ENCODE peak calls at places on chromosomes 6 and 20, in ten cellular contexts. W, U, D, X, V, G, Q, B, Z and Y are unnamed samples.
A peak's percentile ranks its signal among the peaks of the same experiment; 100 is the strongest.

GRCh38 chr6:165146456-165146855 is 162.9 kb downstream of the C6orf118 start:
- DNase-seq in W (no peak), U (no peak), D (no peak), X (no peak), V (no peak), G (no peak), Q (no peak), B (no peak), Z (no peak), Y (no peak)

GRCh38 chr6:168417158-168417557 is 23.8 kb upstream of the SMOC2 start:
- DNase-seq in W (no peak), U (no peak), D (no peak), X (no peak), V (peak; percentile 39), G (no peak), Q (no peak), B (peak; percentile 12), Z (no peak), Y (no peak)

GRCh38 chr20:51624157-51624731 is 81.7 kb upstream of the NFATC2 start:
- DNase-seq in W (no peak), U (peak; percentile 87), D (peak; percentile 60), X (no peak), V (peak; percentile 30), G (peak; percentile 61), Q (no peak), B (peak; percentile 59), Z (peak; percentile 77), Y (no peak)

GRCh38 chr6:32816746-32817204 is at the start of gene HLA-DOB:
- DNase-seq in W (peak; percentile 67), U (no peak), D (no peak), X (no peak), V (no peak), G (peak; percentile 40), Q (peak; percentile 55), B (no peak), Z (no peak), Y (peak; percentile 51)

GRCh38 chr20:14707865-14708574 is 370.6 kb upstream of the FLRT3 start:
- DNase-seq in W (no peak), U (no peak), D (no peak), X (no peak), V (no peak), G (no peak), Q (no peak), B (no peak), Z (no peak), Y (no peak)

GRCh38 chr6:94300424-94301144 is 881.2 kb upstream of the EPHA7 start:
- DNase-seq in W (no peak), U (no peak), D (no peak), X (no peak), V (no peak), G (no peak), Q (no peak), B (no peak), Z (no peak), Y (no peak)

GRCh38 chr20:54726687-54727086 is 251.3 kb downstream of the DOK5 start:
- DNase-seq in W (no peak), U (no peak), D (no peak), X (no peak), V (no peak), G (no peak), Q (no peak), B (no peak), Z (no peak), Y (no peak)

GRCh38 chr6:106745824-106746610 is 116.6 kb downstream of the QRSL1 start:
- DNase-seq in W (no peak), U (no peak), D (no peak), X (no peak), V (no peak), G (no peak), Q (no peak), B (peak; percentile 35), Z (no peak), Y (no peak)

GRCh38 chr6:165236326-165236725 is 73.1 kb downstream of the C6orf118 start:
- DNase-seq in W (no peak), U (no peak), D (no peak), X (no peak), V (no peak), G (no peak), Q (no peak), B (no peak), Z (no peak), Y (no peak)

GRCh38 chr6:34484391-34484790 is 18.5 kb downstream of the PACSIN1 start:
- DNase-seq in W (no peak), U (no peak), D (no peak), X (no peak), V (no peak), G (no peak), Q (no peak), B (no peak), Z (no peak), Y (no peak)

GRCh38 chr6:43739642-43740091 is 30.3 kb upstream of the VEGFA start:
- DNase-seq in W (no peak), U (peak; percentile 49), D (no peak), X (no peak), V (no peak), G (no peak), Q (no peak), B (no peak), Z (peak; percentile 62), Y (no peak)

GRCh38 chr6:43738877-43739641 is 31.0 kb upstream of the VEGFA start:
- DNase-seq in W (no peak), U (peak; percentile 41), D (no peak), X (no peak), V (no peak), G (no peak), Q (no peak), B (no peak), Z (peak; percentile 22), Y (peak; percentile 20)

GRCh38 chr6:43736844-43737243 is 33.2 kb upstream of the VEGFA start:
- DNase-seq in W (no peak), U (no peak), D (no peak), X (no peak), V (no peak), G (no peak), Q (no peak), B (no peak), Z (peak; percentile 7), Y (no peak)

GRCh38 chr6:43737272-43738081 is 32.5 kb upstream of the VEGFA start:
- DNase-seq in W (no peak), U (peak; percentile 32), D (no peak), X (no peak), V (no peak), G (no peak), Q (no peak), B (no peak), Z (peak; percentile 26), Y (peak; percentile 22)

DNA sequence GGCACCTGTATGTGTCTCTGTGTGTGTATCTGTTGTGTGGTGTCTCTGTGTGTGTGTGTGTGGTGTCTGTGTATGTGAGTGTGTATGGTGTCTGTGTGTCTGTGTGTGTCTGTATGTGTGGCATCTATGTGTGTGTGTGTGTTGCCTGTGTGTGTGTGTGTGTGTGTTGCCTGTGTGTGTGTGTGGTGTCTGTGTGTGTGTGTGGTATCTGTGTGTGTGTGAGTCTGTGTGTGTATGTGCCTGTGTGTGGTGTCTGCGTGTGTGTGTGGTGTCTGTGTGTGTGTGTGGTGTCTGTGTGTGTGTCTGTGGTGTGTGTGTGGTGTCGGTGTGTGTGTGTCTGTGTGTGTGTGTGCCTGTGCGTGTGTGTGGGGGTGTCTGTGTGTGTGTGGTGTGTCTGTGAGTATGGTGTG is 31.7 kb upstream of the VEGFA start:
- DNase-seq in W (no peak), U (no peak), D (no peak), X (no peak), V (no peak), G (no peak), Q (no peak), B (no peak), Z (no peak), Y (peak; percentile 11)
- H3K4me1 ChIP-seq in W (no peaks in the 10 kb centered on the region), U (peaks cover 17% of the 10 kb centered on the region), D (peaks cover 7% of the 10 kb centered on the region), X (no peaks in the 10 kb centered on the region), V (peaks cover 12% of the 10 kb centered on the region), G (no peaks in the 10 kb centered on the region), Q (peaks cover 6% of the 10 kb centered on the region), B (peaks cover 100% of the 10 kb centered on the region), Z (peaks cover 22% of the 10 kb centered on the region), Y (peaks cover 8% of the 10 kb centered on the region)

DNA sequence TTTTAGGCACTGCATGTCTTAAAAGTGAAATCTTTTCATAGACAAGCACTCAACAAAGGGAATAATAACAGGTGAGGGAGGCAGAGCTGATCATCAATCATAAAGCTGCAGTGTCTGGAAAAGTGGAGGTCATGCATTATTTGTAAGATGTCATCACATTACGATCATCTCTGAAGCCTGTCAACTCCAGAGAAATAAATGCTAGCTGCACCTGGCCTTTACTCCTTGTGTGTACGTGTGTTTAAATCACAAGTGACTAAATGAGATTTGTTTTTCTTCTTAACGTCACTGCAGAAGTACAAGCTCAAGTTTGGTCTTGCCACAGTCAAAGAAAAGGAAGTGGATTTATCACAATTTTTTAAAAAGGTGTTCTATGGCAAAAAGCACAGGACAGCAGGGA is 275.5 kb upstream of the SGK1 start:
- DNase-seq in W (no peak), U (no peak), D (no peak), X (no peak), V (no peak), G (no peak), Q (no peak), B (no peak), Z (no peak), Y (no peak)
- TF ChIP-seq POLR2AphosphoS5 in W (no peak), U (no peak), D (no peak), X (no peak), V (no peak), G (no peak), Q (no peak), B (no peak), Z (no peak), Y (no peak)

GRCh38 chr6:53244532-53244931 is 95.9 kb upstream of the GCM1 start:
- DNase-seq in W (no peak), U (no peak), D (no peak), X (no peak), V (no peak), G (no peak), Q (no peak), B (no peak), Z (no peak), Y (no peak)
- H3K4me1 ChIP-seq in W (no peaks in the 10 kb centered on the region), U (peaks cover 62% of the 10 kb centered on the region), D (no peaks in the 10 kb centered on the region), X (no peaks in the 10 kb centered on the region), V (no peaks in the 10 kb centered on the region), G (no peaks in the 10 kb centered on the region), Q (no peaks in the 10 kb centered on the region), B (no peaks in the 10 kb centered on the region), Z (no peaks in the 10 kb centered on the region), Y (no peaks in the 10 kb centered on the region)

GRCh38 chr6:147207851-147208754 is 3.9 kb downstream of the STXBP5 start:
- DNase-seq in W (no peak), U (no peak), D (no peak), X (no peak), V (no peak), G (no peak), Q (no peak), B (no peak), Z (no peak), Y (no peak)

GRCh38 chr6:147205690-147206600 is 1.7 kb downstream of the STXBP5 start:
- DNase-seq in W (no peak), U (no peak), D (no peak), X (no peak), V (no peak), G (no peak), Q (no peak), B (peak; percentile 32), Z (peak; percentile 41), Y (no peak)

GRCh38 chr6:147204843-147205311 is 660 bp downstream of the STXBP5 start:
- DNase-seq in W (no peak), U (no peak), D (no peak), X (no peak), V (no peak), G (no peak), Q (no peak), B (no peak), Z (no peak), Y (no peak)

GRCh38 chr6:147209762-147210449 is 5.7 kb downstream of the STXBP5 start:
- DNase-seq in W (no peak), U (no peak), D (no peak), X (no peak), V (no peak), G (no peak), Q (no peak), B (no peak), Z (no peak), Y (no peak)

GRCh38 chr6:147207351-147207750 is 3.1 kb downstream of the STXBP5 start:
- DNase-seq in W (no peak), U (no peak), D (no peak), X (no peak), V (no peak), G (no peak), Q (no peak), B (no peak), Z (no peak), Y (no peak)
- TF ChIP-seq POLR2AphosphoS5 in W (no peak), U (no peak), D (no peak), X (no peak), V (no peak), G (no peak), Q (no peak), B (no peak), Z (no peak), Y (no peak)